ENCODE peak calls at places on chromosomes 13 and 19, in four cellular contexts. One of them, this sample, is unnamed.

GRCh38 chr13:65834897-65835296 is 1395.2 kb downstream of the PCDH9 start:
- DNase-seq in keratinocyte: no peak
- DNase-seq in HCT116: no peak
- DNase-seq in MM.1S: no peak
- DNase-seq in this sample: no peak

GRCh38 chr13:67120872-67121531 is 109.1 kb downstream of the PCDH9 start:
- DNase-seq in MM.1S: no peak
- DNase-seq in HCT116: no peak
- DNase-seq in keratinocyte: no peak
- DNase-seq in this sample: no peak

GRCh38 chr19:11496391-11497163 is 9.1 kb downstream of the ZNF653 start:
- DNase-seq in keratinocyte: peak; percentile 44
- DNase-seq in HCT116: peak; percentile 81
- DNase-seq in MM.1S: peak; percentile 39
- DNase-seq in this sample: peak; percentile 90

GRCh38 chr19:11198769-11199469 is 1.6 kb upstream of the KANK2 start:
- DNase-seq in MM.1S: no peak
- DNase-seq in HCT116: no peak
- DNase-seq in keratinocyte: no peak
- DNase-seq in this sample: no peak

GRCh38 chr13:73822671-73823592 is 311.3 kb downstream of the KLF12 start:
- DNase-seq in MM.1S: no peak
- DNase-seq in keratinocyte: no peak
- DNase-seq in HCT116: no peak
- DNase-seq in this sample: no peak

GRCh38 chr19:19111138-19111835 is 27.0 kb downstream of the TMEM161A start:
- DNase-seq in HCT116: no peak
- DNase-seq in MM.1S: no peak
- DNase-seq in keratinocyte: no peak
- DNase-seq in this sample: no peak

GRCh38 chr13:21124853-21125252 is 51.5 kb downstream of the SKA3 start:
- DNase-seq in HCT116: no peak
- DNase-seq in MM.1S: no peak
- DNase-seq in keratinocyte: no peak
- DNase-seq in this sample: peak; percentile 40

GRCh38 chr13:51005566-51005965 is 96.0 kb downstream of the RNASEH2B start:
- DNase-seq in MM.1S: no peak
- DNase-seq in keratinocyte: no peak
- DNase-seq in HCT116: no peak
- DNase-seq in this sample: no peak

GRCh38 chr13:106701810-106702341 is 133.9 kb upstream of the ARGLU1 start:
- DNase-seq in keratinocyte: no peak
- DNase-seq in MM.1S: no peak
- DNase-seq in HCT116: no peak
- DNase-seq in this sample: no peak

GRCh38 chr19:49019242-49019932 is 2.5 kb upstream of the LHB start:
- DNase-seq in MM.1S: no peak
- DNase-seq in keratinocyte: no peak
- DNase-seq in HCT116: peak; percentile 58
- DNase-seq in this sample: peak; percentile 75

GRCh38 chr13:20254076-20254475 is 22.0 kb upstream of the GJB6 start:
- DNase-seq in HCT116: no peak
- DNase-seq in MM.1S: no peak
- DNase-seq in keratinocyte: no peak
- DNase-seq in this sample: no peak

GRCh38 chr19:12139309-12139708 is 841 bp downstream of the ZNF20 start:
- DNase-seq in keratinocyte: no peak
- DNase-seq in MM.1S: no peak
- DNase-seq in HCT116: no peak
- DNase-seq in this sample: no peak

GRCh38 chr19:18417250-18418033 is 1.8 kb upstream of the SSBP4 start:
- DNase-seq in keratinocyte: no peak
- DNase-seq in HCT116: no peak
- DNase-seq in MM.1S: no peak
- DNase-seq in this sample: peak; percentile 67

GRCh38 chr13:72875233-72875632 is 93.3 kb downstream of the PIBF1 start:
- DNase-seq in MM.1S: no peak
- DNase-seq in HCT116: no peak
- DNase-seq in keratinocyte: no peak
- DNase-seq in this sample: no peak

GRCh38 chr19:13055213-13056051 is 47.2 kb downstream of the LYL1 start:
- DNase-seq in keratinocyte: no peak
- DNase-seq in MM.1S: no peak
- DNase-seq in HCT116: no peak
- DNase-seq in this sample: no peak

GRCh38 chr19:58021541-58022282 is 12.1 kb upstream of the ZSCAN1 start:
- DNase-seq in HCT116: no peak
- DNase-seq in MM.1S: peak; percentile 8
- DNase-seq in keratinocyte: no peak
- DNase-seq in this sample: peak; percentile 48

GRCh38 chr13:78121459-78122348 is 203.1 kb upstream of the EDNRB start:
- DNase-seq in MM.1S: peak; percentile 73
- DNase-seq in keratinocyte: no peak
- DNase-seq in HCT116: peak; percentile 34
- DNase-seq in this sample: peak; percentile 85

GRCh38 chr19:39237200-39238184 is 7.3 kb downstream of the IFNL3 start:
- DNase-seq in HCT116: peak; percentile 3
- DNase-seq in keratinocyte: no peak
- DNase-seq in MM.1S: peak; percentile 79
- DNase-seq in this sample: peak; percentile 67

GRCh38 chr13:108495686-108496363 is 133.6 kb upstream of the MYO16 start:
- DNase-seq in MM.1S: no peak
- DNase-seq in HCT116: no peak
- DNase-seq in keratinocyte: no peak
- DNase-seq in this sample: no peak

GRCh38 chr19:49338691-49339363 is 3.6 kb downstream of the CD37 start:
- DNase-seq in MM.1S: no peak
- DNase-seq in keratinocyte: peak; percentile 54
- DNase-seq in HCT116: no peak
- DNase-seq in this sample: peak; percentile 100

GRCh38 chr13:77832339-77833100 is 86.1 kb downstream of the EDNRB start:
- DNase-seq in HCT116: no peak
- DNase-seq in MM.1S: no peak
- DNase-seq in keratinocyte: no peak
- DNase-seq in this sample: no peak

GRCh38 chr19:38250821-38251563 is 5.2 kb downstream of the PPP1R14A start:
- DNase-seq in HCT116: no peak
- DNase-seq in MM.1S: no peak
- DNase-seq in keratinocyte: no peak
- DNase-seq in this sample: no peak

GRCh38 chr13:95296326-95296939 is 4.8 kb downstream of the ABCC4 start:
- DNase-seq in MM.1S: peak; percentile 28
- DNase-seq in HCT116: peak; percentile 21
- DNase-seq in keratinocyte: no peak
- DNase-seq in this sample: no peak

GRCh38 chr19:49672131-49672919 is 4.7 kb upstream of the PRMT1 start:
- DNase-seq in HCT116: peak; percentile 71
- DNase-seq in MM.1S: peak; percentile 80
- DNase-seq in keratinocyte: no peak
- DNase-seq in this sample: peak; percentile 95

GRCh38 chr19:17576758-17577532 is 21.5 kb downstream of the COLGALT1 start:
- DNase-seq in MM.1S: no peak
- DNase-seq in HCT116: peak; percentile 87
- DNase-seq in keratinocyte: peak; percentile 53
- DNase-seq in this sample: peak; percentile 79

DNA sequence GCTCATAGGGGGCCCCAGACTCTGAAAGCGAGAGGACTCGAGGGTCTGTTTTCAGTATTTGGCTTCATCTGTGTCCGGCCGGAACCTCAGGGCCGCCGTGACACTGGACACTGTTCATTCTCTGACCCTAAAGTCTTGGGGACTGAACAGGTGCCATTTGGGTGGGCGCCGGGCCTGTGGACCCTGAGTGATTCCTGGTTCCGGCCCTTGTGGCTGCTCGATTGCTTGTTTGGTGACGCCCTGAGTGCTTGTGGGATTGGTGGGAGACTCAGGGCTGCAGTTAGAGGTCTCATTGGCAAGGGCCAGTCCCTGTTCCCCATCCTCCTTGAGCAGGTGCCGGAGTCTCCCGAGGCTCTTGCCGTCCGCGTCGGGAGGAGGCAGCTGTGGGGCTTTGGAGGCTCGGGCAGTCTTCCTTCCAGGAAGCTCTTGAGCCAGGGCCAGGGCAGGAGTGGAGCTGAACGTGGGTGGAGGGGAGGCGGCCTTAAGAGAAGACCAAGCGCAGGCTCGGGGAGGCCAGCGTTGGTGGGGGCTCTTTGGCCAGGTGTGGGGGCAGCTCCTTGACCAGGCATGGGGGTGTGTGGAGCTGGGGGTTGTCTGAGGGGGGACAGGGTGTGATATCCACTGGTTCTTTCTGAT is 4.7 kb downstream of the PTBP1 start:
- DNase-seq in MM.1S: no peak
- DNase-seq in keratinocyte: no peak
- DNase-seq in HCT116: no peak
- DNase-seq in this sample: no peak
- H3K4me3 ChIP-seq in MM.1S: no peak overlapping the region
- H3K4me3 ChIP-seq in keratinocyte: peak overlapping the region; percentile 65
- H3K4me3 ChIP-seq in HCT116: no peak overlapping the region
- H3K4me3 ChIP-seq in this sample: no peak overlapping the region

GRCh38 chr19:46872967-46873366 is 12.2 kb downstream of the ARHGAP35 start:
- DNase-seq in HCT116: no peak
- DNase-seq in MM.1S: no peak
- DNase-seq in keratinocyte: no peak
- DNase-seq in this sample: no peak
- H3K27ac ChIP-seq in HCT116: no peak overlapping the region
- H3K27ac ChIP-seq in MM.1S: no peak overlapping the region
- H3K27ac ChIP-seq in keratinocyte: no peak overlapping the region
- H3K27ac ChIP-seq in this sample: no peak overlapping the region

GRCh38 chr19:40797963-40798222 is 1.1 kb upstream of the EGLN2 start:
- DNase-seq in MM.1S: no peak
- DNase-seq in HCT116: no peak
- DNase-seq in keratinocyte: no peak
- DNase-seq in this sample: no peak

GRCh38 chr19:40797166-40797962 is 1.6 kb upstream of the EGLN2 start:
- DNase-seq in MM.1S: no peak
- DNase-seq in HCT116: no peak
- DNase-seq in keratinocyte: no peak
- DNase-seq in this sample: no peak

GRCh38 chr19:40799558-40800338 is 757 bp downstream of the EGLN2 start:
- DNase-seq in HCT116: no peak
- DNase-seq in MM.1S: no peak
- DNase-seq in keratinocyte: no peak
- DNase-seq in this sample: peak; percentile 70

GRCh38 chr19:40798997-40799557 is at the start of gene EGLN2:
- DNase-seq in keratinocyte: no peak
- DNase-seq in MM.1S: no peak
- DNase-seq in HCT116: no peak
- DNase-seq in this sample: no peak

GRCh38 chr19:40798223-40798996 is 581 bp upstream of the EGLN2 start:
- DNase-seq in HCT116: peak; percentile 99
- DNase-seq in keratinocyte: peak; percentile 97
- DNase-seq in MM.1S: peak; percentile 99
- DNase-seq in this sample: peak; percentile 100
- H2AFZ ChIP-seq in HCT116: peak overlapping the region; percentile 49
- H2AFZ ChIP-seq in keratinocyte: peak overlapping the region; percentile 75
- H2AFZ ChIP-seq in MM.1S: peak overlapping the region; percentile 83
- H2AFZ ChIP-seq in this sample: peak overlapping the region; percentile 5

DNA sequence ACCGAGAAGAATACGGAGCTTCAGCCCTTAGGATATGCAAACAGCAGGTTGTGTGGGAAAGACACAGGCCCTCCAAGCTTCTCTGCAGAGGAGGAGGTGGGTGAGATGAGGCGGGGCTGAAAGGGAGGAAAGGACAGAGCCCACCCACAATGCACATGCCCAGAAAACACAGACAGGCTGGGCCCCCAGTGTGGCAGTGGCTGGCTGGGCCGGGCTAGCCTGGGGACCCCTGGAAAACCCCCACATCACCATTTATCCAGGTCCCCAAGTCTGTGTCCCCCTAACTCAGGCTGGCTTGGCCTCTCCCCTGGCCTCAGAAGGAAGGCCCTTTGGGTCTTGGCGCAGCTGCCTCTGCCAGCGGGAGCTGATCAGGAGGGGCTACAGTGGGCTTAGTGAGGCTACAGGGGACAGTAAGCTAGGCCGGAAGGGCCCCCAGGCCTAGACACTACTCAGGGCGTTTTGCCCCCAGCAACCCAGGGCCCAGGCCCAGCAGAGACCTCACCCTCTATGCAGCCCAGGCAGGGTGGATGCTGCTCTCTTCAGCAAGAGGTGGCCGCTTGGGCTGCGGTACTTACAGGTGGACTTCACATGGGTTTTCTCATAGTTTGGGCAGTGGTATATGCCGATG is 119.5 kb downstream of the TUBA3C start:
- DNase-seq in keratinocyte: no peak
- DNase-seq in MM.1S: no peak
- DNase-seq in HCT116: no peak
- DNase-seq in this sample: no peak
- H3K4me3 ChIP-seq in keratinocyte: no peak overlapping the region
- H3K4me3 ChIP-seq in MM.1S: no peak overlapping the region
- H3K4me3 ChIP-seq in HCT116: no peak overlapping the region
- H3K4me3 ChIP-seq in this sample: no peak overlapping the region

GRCh38 chr13:87131611-87132010 is 539.6 kb upstream of the SLITRK5 start:
- DNase-seq in MM.1S: no peak
- DNase-seq in HCT116: no peak
- DNase-seq in keratinocyte: no peak
- DNase-seq in this sample: no peak
- H3K27ac ChIP-seq in MM.1S: no peak overlapping the region
- H3K27ac ChIP-seq in HCT116: no peak overlapping the region
- H3K27ac ChIP-seq in keratinocyte: no peak overlapping the region
- H3K27ac ChIP-seq in this sample: no peak overlapping the region

GRCh38 chr13:42364613-42365000 is 92.7 kb downstream of the AKAP11 start:
- DNase-seq in keratinocyte: no peak
- DNase-seq in MM.1S: no peak
- DNase-seq in HCT116: no peak
- DNase-seq in this sample: peak; percentile 76
- H2AFZ ChIP-seq in keratinocyte: no peak overlapping the region
- H2AFZ ChIP-seq in MM.1S: no peak overlapping the region
- H2AFZ ChIP-seq in HCT116: no peak overlapping the region
- H2AFZ ChIP-seq in this sample: no peak overlapping the region

DNA sequence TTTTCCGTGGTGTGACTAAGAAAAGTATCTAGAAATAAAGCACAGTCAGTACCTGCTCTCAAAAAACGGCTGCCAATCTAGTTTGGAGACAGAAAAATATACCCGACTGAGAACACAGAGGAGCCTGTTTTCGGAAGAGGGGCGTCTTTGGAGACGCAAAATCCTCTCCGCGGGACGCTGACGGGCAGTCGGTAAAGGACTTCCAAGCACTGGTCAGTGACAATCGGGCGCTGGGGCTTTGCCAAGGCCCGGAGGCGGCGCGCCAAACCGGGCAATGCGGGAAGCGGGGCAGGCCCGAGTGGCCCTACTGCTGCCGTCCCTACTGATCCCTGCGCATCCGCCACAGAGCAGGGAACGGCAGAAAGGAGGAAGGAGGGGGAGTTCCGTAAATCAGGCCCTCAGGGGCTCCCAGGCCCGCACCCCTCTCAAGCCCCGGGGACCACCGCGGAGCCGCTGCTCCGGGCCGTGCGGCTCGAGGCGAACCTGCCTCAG is 585 bp upstream of the DPY19L3 start:
- DNase-seq in HCT116: no peak
- DNase-seq in keratinocyte: no peak
- DNase-seq in MM.1S: peak; percentile 8
- DNase-seq in this sample: no peak
- H3K4me3 ChIP-seq in HCT116: peak overlapping the region; percentile 92
- H3K4me3 ChIP-seq in keratinocyte: peak overlapping the region; percentile 89
- H3K4me3 ChIP-seq in MM.1S: peak overlapping the region; percentile 78
- H3K4me3 ChIP-seq in this sample: peak overlapping the region; percentile 78